ENCODE peak calls at places on chromosome 17, in four cellular contexts. O is tibial artery, Q is body of pancreas, J is transverse colon. L is an unnamed sample.

GRCh38 chr17:57811633-57812280 is 38.1 kb downstream of the MRPS23 start:
- DNase-seq in J (no peak), O (no peak), Q (no peak), L (no peak)

GRCh38 chr17:75645889-75646625 is 12.8 kb downstream of the SMIM5 start:
- DNase-seq in O (no peak), Q (peak; percentile 96), J (peak; percentile 89), L (peak; percentile 97)

GRCh38 chr17:59620518-59621259 is 994 bp downstream of the CLTC start:
- DNase-seq in J (peak; percentile 49), O (peak; percentile 68), Q (peak; percentile 66), L (peak; percentile 52)

GRCh38 chr17:17693253-17693954 is 12.1 kb downstream of the RAI1 start:
- DNase-seq in O (peak; percentile 86), Q (peak; percentile 86), J (peak; percentile 31), L (peak; percentile 40)

GRCh38 chr17:15981646-15982580 is 17.6 kb downstream of the ZSWIM7 start:
- DNase-seq in J (no peak), O (no peak), Q (no peak), L (no peak)

GRCh38 chr17:36742267-36743000 is 141.1 kb downstream of the MRM1 start:
- DNase-seq in J (no peak), O (no peak), Q (no peak), L (no peak)

GRCh38 chr17:59892251-59892848 is 393 bp downstream of the TUBD1 start:
- DNase-seq in Q (no peak), O (peak; percentile 32), J (peak; percentile 14), L (no peak)

GRCh38 chr17:71286625-71287024 is 834.2 kb upstream of the SOX9 start:
- DNase-seq in J (no peak), Q (no peak), O (no peak), L (no peak)

GRCh38 chr17:65975878-65976277 is 216.1 kb downstream of the CEP112 start:
- DNase-seq in J (no peak), O (no peak), Q (peak; percentile 5), L (no peak)

GRCh38 chr17:72145972-72146755 is 25.3 kb downstream of the SOX9 start:
- DNase-seq in Q (no peak), O (no peak), J (no peak), L (no peak)

GRCh38 chr17:21299981-21300600 is 15.6 kb downstream of the MAP2K3 start:
- DNase-seq in O (no peak), Q (no peak), J (no peak), L (no peak)

GRCh38 chr17:74566132-74566753 is 1.1 kb downstream of the CD300H start:
- DNase-seq in J (peak; percentile 39), O (no peak), Q (peak; percentile 26), L (peak; percentile 18)

GRCh38 chr17:49910094-49910857 is 58.7 kb upstream of the DLX4 start:
- DNase-seq in J (no peak), Q (peak; percentile 16), O (no peak), L (peak; percentile 11)

GRCh38 chr17:17139972-17140589 is 66.1 kb downstream of the PLD6 start:
- DNase-seq in J (no peak), Q (no peak), O (no peak), L (no peak)

GRCh38 chr17:19410875-19411291 is at the start of gene RNF112:
- DNase-seq in J (no peak), O (no peak), Q (no peak), L (no peak)

GRCh38 chr17:57612202-57613071 is 132.7 kb downstream of the CCDC182 start:
- DNase-seq in O (no peak), Q (no peak), J (no peak), L (peak; percentile 23)

GRCh38 chr17:1056761-1057160 is 59.8 kb downstream of the TIMM22 start:
- DNase-seq in Q (no peak), O (no peak), J (no peak), L (no peak)
- H3K27ac ChIP-seq in Q (no peak overlapping the region), O (peak overlapping the region; percentile 70), J (no peak overlapping the region), L (no peak overlapping the region)

GRCh38 chr17:31494259-31495048 is 103.0 kb downstream of the RAB11FIP4 start:
- DNase-seq in O (no peak), J (peak; percentile 61), Q (peak; percentile 58), L (peak; percentile 94)
- H3K27ac ChIP-seq in O (no peak overlapping the region), J (peak overlapping the region; percentile 91), Q (peak overlapping the region; percentile 89), L (peak overlapping the region; percentile 97)

DNA sequence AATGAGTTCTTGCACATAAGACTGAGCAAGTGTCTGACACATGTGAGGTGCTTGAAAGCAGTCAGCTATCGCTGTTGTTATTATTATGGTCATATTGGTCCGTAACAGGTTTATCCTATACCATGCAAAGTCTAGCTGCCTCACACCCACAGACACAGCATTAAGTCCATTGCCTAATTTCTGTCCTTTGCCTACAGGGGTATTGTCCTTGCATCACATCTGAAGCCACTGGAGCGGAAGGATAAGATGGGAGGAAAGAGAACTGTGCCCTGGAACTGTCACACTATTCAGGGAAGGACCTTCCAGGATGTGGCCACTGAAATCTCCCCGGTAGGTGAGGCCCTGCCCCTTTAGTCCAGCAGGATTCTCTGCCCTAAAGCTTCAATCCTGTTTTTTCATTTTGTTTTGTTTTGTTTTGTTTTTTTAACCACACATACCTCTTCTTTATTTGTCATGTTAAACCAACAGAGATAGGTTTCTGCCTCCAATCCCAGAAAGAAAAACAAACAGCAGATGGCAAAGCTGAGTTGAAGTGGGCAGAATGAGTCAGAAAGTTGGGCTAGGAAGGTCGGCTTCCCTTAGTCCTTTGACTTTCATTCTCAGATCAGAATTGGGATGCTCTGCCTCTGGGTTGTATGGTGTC is 2.2 kb upstream of the EFTUD2 start:
- DNase-seq in J (no peak), O (peak; percentile 7), Q (no peak), L (no peak)
- H3K27ac ChIP-seq in J (no peak overlapping the region), O (no peak overlapping the region), Q (no peak overlapping the region), L (no peak overlapping the region)

DNA sequence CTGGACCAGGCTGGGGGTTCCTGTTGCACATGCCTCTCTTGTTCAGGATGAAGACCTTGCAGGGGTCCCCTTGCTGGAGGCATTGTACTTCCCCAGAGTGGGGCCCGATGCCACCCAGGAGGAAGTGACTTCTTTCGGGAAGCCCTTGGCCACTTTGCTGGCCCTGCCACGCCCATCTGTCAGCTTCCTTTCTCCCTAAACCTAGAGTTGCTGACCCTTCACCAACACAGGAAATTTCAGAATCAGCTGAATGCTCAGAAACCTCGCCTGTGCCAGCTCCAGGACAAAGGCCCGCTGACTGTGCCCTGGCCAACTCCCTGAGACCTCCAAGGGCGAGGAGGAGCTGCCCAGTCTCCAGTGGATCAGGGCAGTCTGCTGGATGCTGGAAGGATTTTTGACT is 26.7 kb downstream of the WNT9B start:
- DNase-seq in Q (peak; percentile 52), J (no peak), O (peak; percentile 74), L (no peak)
- H3K27ac ChIP-seq in Q (no peak overlapping the region), J (no peak overlapping the region), O (no peak overlapping the region), L (no peak overlapping the region)

GRCh38 chr17:76994237-76994637 is 126.0 kb downstream of the MGAT5B start:
- DNase-seq in J (no peak), Q (no peak), O (no peak), L (no peak)
- H3K27ac ChIP-seq in J (no peak overlapping the region), Q (no peak overlapping the region), O (no peak overlapping the region), L (no peak overlapping the region)

GRCh38 chr17:6428207-6428965 is 6.5 kb downstream of the AIPL1 start:
- DNase-seq in J (no peak), O (no peak), Q (no peak), L (no peak)
- H3K27ac ChIP-seq in J (no peak overlapping the region), O (no peak overlapping the region), Q (no peak overlapping the region), L (no peak overlapping the region)

GRCh38 chr17:13537211-13537610 is 64.5 kb downstream of the HS3ST3A1 start:
- DNase-seq in J (no peak), O (no peak), Q (no peak), L (no peak)

GRCh38 chr17:13540546-13540945 is 61.2 kb downstream of the HS3ST3A1 start:
- DNase-seq in Q (no peak), J (no peak), O (no peak), L (no peak)

GRCh38 chr17:13537871-13538643 is 63.7 kb downstream of the HS3ST3A1 start:
- DNase-seq in J (no peak), O (no peak), Q (no peak), L (no peak)

GRCh38 chr17:13539421-13539820 is 62.3 kb downstream of the HS3ST3A1 start:
- DNase-seq in O (no peak), J (no peak), Q (no peak), L (no peak)

GRCh38 chr17:13538841-13539411 is 62.8 kb downstream of the HS3ST3A1 start:
- DNase-seq in J (no peak), O (no peak), Q (no peak), L (no peak)
- H3K27ac ChIP-seq in J (no peak overlapping the region), O (no peak overlapping the region), Q (no peak overlapping the region), L (no peak overlapping the region)

GRCh38 chr17:27559506-27559931 is 71.5 kb upstream of the LGALS9 start:
- DNase-seq in J (no peak), Q (no peak), O (peak; percentile 73), L (no peak)
- H3K27ac ChIP-seq in J (peak overlapping the region; percentile 50), Q (peak overlapping the region; percentile 84), O (peak overlapping the region; percentile 49), L (peak overlapping the region; percentile 42)

GRCh38 chr17:80160536-80160935 is 9.3 kb upstream of the CARD14 start:
- DNase-seq in J (no peak), O (no peak), Q (no peak), L (no peak)
- H3K27ac ChIP-seq in J (no peak overlapping the region), O (no peak overlapping the region), Q (no peak overlapping the region), L (no peak overlapping the region)

L was measured in small intestine.